ENCODE peak calls at places on chromosomes 7 and 10, in six cellular contexts. One of them, this sample, is unnamed.

GRCh38 chr10:90871279-90871760 is 454 bp upstream of the RPP30 start:
- DNase-seq in fibroblast of mammary gland: peak
- DNase-seq in kidney epithelial cell: peak
- DNase-seq in endothelial cell: peak
- DNase-seq in choroid plexus epithelial cell: peak
- DNase-seq in foreskin fibroblast: peak
- DNase-seq in this sample: no peak

GRCh38 chr10:24333736-24334135 is 124.8 kb downstream of the KIAA1217 start:
- DNase-seq in foreskin fibroblast: no peak
- DNase-seq in kidney epithelial cell: no peak
- DNase-seq in fibroblast of mammary gland: no peak
- DNase-seq in endothelial cell: no peak
- DNase-seq in choroid plexus epithelial cell: peak
- DNase-seq in this sample: peak

GRCh38 chr10:74871595-74872382 is 45.4 kb downstream of the KAT6B start:
- DNase-seq in kidney epithelial cell: no peak
- DNase-seq in choroid plexus epithelial cell: no peak
- DNase-seq in fibroblast of mammary gland: no peak
- DNase-seq in endothelial cell: no peak
- DNase-seq in foreskin fibroblast: no peak
- DNase-seq in this sample: no peak

GRCh38 chr7:48041665-48041995 is 6.3 kb downstream of the C7orf57 start:
- DNase-seq in endothelial cell: no peak
- DNase-seq in foreskin fibroblast: peak
- DNase-seq in choroid plexus epithelial cell: peak
- DNase-seq in kidney epithelial cell: no peak
- DNase-seq in fibroblast of mammary gland: peak
- DNase-seq in this sample: peak

GRCh38 chr7:29109815-29110385 is 36.4 kb downstream of the CPVL start:
- DNase-seq in kidney epithelial cell: peak
- DNase-seq in foreskin fibroblast: no peak
- DNase-seq in choroid plexus epithelial cell: no peak
- DNase-seq in endothelial cell: no peak
- DNase-seq in fibroblast of mammary gland: no peak
- DNase-seq in this sample: no peak

GRCh38 chr10:75335983-75336382 is 65.6 kb downstream of the ZNF503 start:
- DNase-seq in foreskin fibroblast: no peak
- DNase-seq in endothelial cell: no peak
- DNase-seq in choroid plexus epithelial cell: no peak
- DNase-seq in kidney epithelial cell: no peak
- DNase-seq in fibroblast of mammary gland: no peak
- DNase-seq in this sample: no peak

GRCh38 chr7:16838891-16839290 is 34.1 kb upstream of the AGR2 start:
- DNase-seq in foreskin fibroblast: no peak
- DNase-seq in fibroblast of mammary gland: no peak
- DNase-seq in choroid plexus epithelial cell: no peak
- DNase-seq in kidney epithelial cell: no peak
- DNase-seq in endothelial cell: no peak
- DNase-seq in this sample: no peak

GRCh38 chr10:97321807-97322195 is 2.7 kb downstream of the FRAT1 start:
- DNase-seq in fibroblast of mammary gland: no peak
- DNase-seq in foreskin fibroblast: no peak
- DNase-seq in kidney epithelial cell: no peak
- DNase-seq in endothelial cell: no peak
- DNase-seq in choroid plexus epithelial cell: no peak
- DNase-seq in this sample: no peak

GRCh38 chr7:99628471-99629465 is 12.0 kb downstream of the ZSCAN25 start:
- DNase-seq in kidney epithelial cell: no peak
- DNase-seq in endothelial cell: no peak
- DNase-seq in fibroblast of mammary gland: no peak
- DNase-seq in choroid plexus epithelial cell: no peak
- DNase-seq in foreskin fibroblast: no peak
- DNase-seq in this sample: no peak

GRCh38 chr7:66696774-66697191 is 43.8 kb upstream of the RABGEF1 start:
- DNase-seq in kidney epithelial cell: no peak
- DNase-seq in fibroblast of mammary gland: peak
- DNase-seq in foreskin fibroblast: peak
- DNase-seq in endothelial cell: no peak
- DNase-seq in choroid plexus epithelial cell: peak
- DNase-seq in this sample: no peak

GRCh38 chr7:127888825-127889224 is 142.4 kb downstream of the LRRC4 start:
- DNase-seq in endothelial cell: no peak
- DNase-seq in kidney epithelial cell: no peak
- DNase-seq in fibroblast of mammary gland: no peak
- DNase-seq in choroid plexus epithelial cell: no peak
- DNase-seq in foreskin fibroblast: no peak
- DNase-seq in this sample: no peak

GRCh38 chr7:64799-65430 is 127.5 kb upstream of the FAM20C start:
- DNase-seq in kidney epithelial cell: no peak
- DNase-seq in choroid plexus epithelial cell: no peak
- DNase-seq in endothelial cell: no peak
- DNase-seq in fibroblast of mammary gland: no peak
- DNase-seq in foreskin fibroblast: peak
- DNase-seq in this sample: no peak

GRCh38 chr7:14085901-14086300 is 96.4 kb upstream of the ETV1 start:
- DNase-seq in foreskin fibroblast: no peak
- DNase-seq in fibroblast of mammary gland: peak
- DNase-seq in kidney epithelial cell: no peak
- DNase-seq in choroid plexus epithelial cell: peak
- DNase-seq in endothelial cell: no peak
- DNase-seq in this sample: no peak

GRCh38 chr10:93095225-93095624 is 21.5 kb downstream of the CYP26A1 start:
- DNase-seq in endothelial cell: no peak
- DNase-seq in choroid plexus epithelial cell: no peak
- DNase-seq in kidney epithelial cell: no peak
- DNase-seq in foreskin fibroblast: no peak
- DNase-seq in fibroblast of mammary gland: no peak
- DNase-seq in this sample: no peak

GRCh38 chr10:132677096-132677904 is 108.6 kb downstream of the NKX6-2 start:
- DNase-seq in fibroblast of mammary gland: no peak
- DNase-seq in endothelial cell: no peak
- DNase-seq in choroid plexus epithelial cell: no peak
- DNase-seq in kidney epithelial cell: no peak
- DNase-seq in foreskin fibroblast: no peak
- DNase-seq in this sample: no peak

GRCh38 chr7:34296663-34297062 is 361.4 kb upstream of the NPSR1 start:
- DNase-seq in endothelial cell: no peak
- DNase-seq in kidney epithelial cell: no peak
- DNase-seq in foreskin fibroblast: peak
- DNase-seq in fibroblast of mammary gland: peak
- DNase-seq in choroid plexus epithelial cell: peak
- DNase-seq in this sample: peak

GRCh38 chr10:107490389-107490788 is 325.9 kb upstream of the SORCS1 start:
- DNase-seq in endothelial cell: no peak
- DNase-seq in kidney epithelial cell: no peak
- DNase-seq in foreskin fibroblast: no peak
- DNase-seq in choroid plexus epithelial cell: no peak
- DNase-seq in fibroblast of mammary gland: no peak
- DNase-seq in this sample: no peak
- TF ChIP-seq CTCF in endothelial cell: no peak
- TF ChIP-seq CTCF in kidney epithelial cell: no peak
- TF ChIP-seq CTCF in foreskin fibroblast: no peak
- TF ChIP-seq CTCF in choroid plexus epithelial cell: no peak
- TF ChIP-seq CTCF in fibroblast of mammary gland: no peak
- TF ChIP-seq CTCF in this sample: no peak

DNA sequence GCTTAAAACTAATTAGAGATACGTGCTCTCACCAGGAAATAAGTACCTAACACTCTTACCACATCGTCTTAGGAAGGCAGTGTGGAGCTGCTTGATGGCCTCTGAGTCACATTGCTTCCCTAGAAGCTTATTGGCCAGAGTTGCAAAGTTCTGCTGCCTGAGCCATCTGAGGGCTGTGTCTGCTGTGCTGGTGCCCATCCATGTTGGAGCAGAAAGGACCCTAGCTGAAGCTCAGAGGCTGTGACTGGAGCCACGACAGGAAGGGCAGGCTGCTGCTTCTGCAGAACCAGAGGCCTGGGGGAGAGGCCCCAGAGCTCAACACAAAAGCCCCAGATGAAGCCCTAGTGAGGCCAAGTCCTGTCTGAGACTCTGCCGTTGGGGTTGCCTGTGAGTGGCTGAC is 64.8 kb upstream of the IGFBP3 start:
- DNase-seq in foreskin fibroblast: peak
- DNase-seq in choroid plexus epithelial cell: peak
- DNase-seq in fibroblast of mammary gland: peak
- DNase-seq in endothelial cell: no peak
- DNase-seq in kidney epithelial cell: peak
- DNase-seq in this sample: no peak
- TF ChIP-seq CTCF in foreskin fibroblast: no peak
- TF ChIP-seq CTCF in choroid plexus epithelial cell: peak
- TF ChIP-seq CTCF in fibroblast of mammary gland: no peak
- TF ChIP-seq CTCF in endothelial cell: no peak
- TF ChIP-seq CTCF in kidney epithelial cell: no peak
- TF ChIP-seq CTCF in this sample: no peak

GRCh38 chr10:47406870-47407648 is 23.0 kb upstream of the ZNF488 start:
- DNase-seq in choroid plexus epithelial cell: peak
- DNase-seq in fibroblast of mammary gland: peak
- DNase-seq in endothelial cell: no peak
- DNase-seq in kidney epithelial cell: peak
- DNase-seq in foreskin fibroblast: peak
- DNase-seq in this sample: peak
- TF ChIP-seq CTCF in choroid plexus epithelial cell: no peak
- TF ChIP-seq CTCF in fibroblast of mammary gland: no peak
- TF ChIP-seq CTCF in endothelial cell: no peak
- TF ChIP-seq CTCF in kidney epithelial cell: no peak
- TF ChIP-seq CTCF in foreskin fibroblast: no peak
- TF ChIP-seq CTCF in this sample: no peak

DNA sequence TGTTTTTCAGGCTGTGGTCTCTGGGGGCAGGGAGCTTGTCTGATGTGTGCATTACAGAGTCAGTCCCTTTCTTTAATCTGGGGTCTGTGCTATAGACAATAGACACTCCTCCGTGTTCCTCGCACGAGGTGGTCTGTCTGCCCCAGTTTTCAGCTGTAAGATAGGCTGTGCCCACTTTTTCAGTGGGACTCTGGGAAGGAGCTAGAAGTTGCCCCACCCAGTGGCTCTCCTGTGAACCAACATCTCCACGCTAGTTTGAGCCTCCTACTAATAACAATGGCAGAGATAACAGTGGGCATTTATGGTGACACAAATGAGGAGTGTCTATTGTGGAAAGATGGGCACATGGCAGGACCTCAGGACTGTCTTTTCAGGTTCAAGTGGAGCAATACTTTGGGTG is 44.0 kb downstream of the ADRB1 start:
- DNase-seq in fibroblast of mammary gland: no peak
- DNase-seq in foreskin fibroblast: no peak
- DNase-seq in endothelial cell: no peak
- DNase-seq in kidney epithelial cell: no peak
- DNase-seq in choroid plexus epithelial cell: no peak
- DNase-seq in this sample: no peak
- TF ChIP-seq CTCF in fibroblast of mammary gland: no peak
- TF ChIP-seq CTCF in foreskin fibroblast: no peak
- TF ChIP-seq CTCF in endothelial cell: no peak
- TF ChIP-seq CTCF in kidney epithelial cell: no peak
- TF ChIP-seq CTCF in choroid plexus epithelial cell: peak
- TF ChIP-seq CTCF in this sample: peak

GRCh38 chr10:130109796-130110235 is 814 bp downstream of the C10orf143 start:
- DNase-seq in kidney epithelial cell: peak
- DNase-seq in endothelial cell: peak
- DNase-seq in foreskin fibroblast: peak
- DNase-seq in fibroblast of mammary gland: peak
- DNase-seq in choroid plexus epithelial cell: peak
- DNase-seq in this sample: peak
- TF ChIP-seq CTCF in kidney epithelial cell: peak
- TF ChIP-seq CTCF in endothelial cell: peak
- TF ChIP-seq CTCF in foreskin fibroblast: peak
- TF ChIP-seq CTCF in fibroblast of mammary gland: peak
- TF ChIP-seq CTCF in choroid plexus epithelial cell: peak
- TF ChIP-seq CTCF in this sample: peak

GRCh38 chr7:95723583-95724180 is 48.7 kb upstream of the DYNC1I1 start:
- DNase-seq in kidney epithelial cell: peak
- DNase-seq in fibroblast of mammary gland: peak
- DNase-seq in foreskin fibroblast: peak
- DNase-seq in choroid plexus epithelial cell: peak
- DNase-seq in endothelial cell: peak
- DNase-seq in this sample: peak

GRCh38 chr7:95730493-95731280 is 41.7 kb upstream of the DYNC1I1 start:
- DNase-seq in endothelial cell: no peak
- DNase-seq in kidney epithelial cell: no peak
- DNase-seq in fibroblast of mammary gland: no peak
- DNase-seq in foreskin fibroblast: no peak
- DNase-seq in choroid plexus epithelial cell: no peak
- DNase-seq in this sample: no peak

GRCh38 chr7:95725170-95725569 is 47.2 kb upstream of the DYNC1I1 start:
- DNase-seq in kidney epithelial cell: no peak
- DNase-seq in endothelial cell: no peak
- DNase-seq in foreskin fibroblast: no peak
- DNase-seq in fibroblast of mammary gland: no peak
- DNase-seq in choroid plexus epithelial cell: peak
- DNase-seq in this sample: no peak
- TF ChIP-seq CTCF in kidney epithelial cell: no peak
- TF ChIP-seq CTCF in endothelial cell: no peak
- TF ChIP-seq CTCF in foreskin fibroblast: no peak
- TF ChIP-seq CTCF in fibroblast of mammary gland: no peak
- TF ChIP-seq CTCF in choroid plexus epithelial cell: peak
- TF ChIP-seq CTCF in this sample: no peak

DNA sequence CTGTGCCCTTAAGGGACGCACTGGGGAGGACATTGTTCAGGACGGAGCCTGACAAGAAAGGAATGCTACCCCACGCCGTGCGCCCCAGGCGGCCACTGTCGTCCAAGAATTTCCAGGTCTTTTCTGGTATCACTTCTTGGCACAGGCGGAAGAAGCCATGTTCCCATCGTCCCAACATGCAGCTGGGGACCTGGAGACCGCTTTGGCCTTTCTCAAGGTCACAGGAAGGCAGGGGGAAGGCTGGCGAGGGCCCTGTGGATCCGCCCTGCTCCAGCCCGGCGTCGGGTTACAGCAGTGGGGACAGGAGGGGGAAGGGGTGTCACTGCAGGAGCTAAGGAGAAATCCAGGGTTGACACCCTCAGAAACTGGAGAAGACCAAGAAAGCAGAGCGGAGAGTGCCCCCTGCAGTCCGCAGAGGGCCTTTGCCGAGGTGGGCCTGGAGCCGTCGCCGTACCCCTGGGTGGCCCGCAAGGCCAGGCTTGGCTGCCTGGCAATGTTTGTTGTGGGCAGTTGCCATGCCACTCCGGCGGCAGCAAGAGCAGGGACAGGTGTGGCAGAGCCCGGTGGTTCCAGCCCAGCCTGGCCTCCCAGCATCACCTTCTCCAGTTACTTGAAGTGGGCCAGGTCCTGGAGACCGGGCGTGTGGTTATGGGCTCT is 104.1 kb downstream of the LHPP start:
- DNase-seq in fibroblast of mammary gland: peak
- DNase-seq in endothelial cell: peak
- DNase-seq in choroid plexus epithelial cell: peak
- DNase-seq in foreskin fibroblast: no peak
- DNase-seq in kidney epithelial cell: peak
- DNase-seq in this sample: no peak
- TF ChIP-seq CTCF in fibroblast of mammary gland: peak
- TF ChIP-seq CTCF in endothelial cell: peak
- TF ChIP-seq CTCF in choroid plexus epithelial cell: peak
- TF ChIP-seq CTCF in foreskin fibroblast: peak
- TF ChIP-seq CTCF in kidney epithelial cell: peak
- TF ChIP-seq CTCF in this sample: no peak

GRCh38 chr7:10708447-10708846 is 265.2 kb upstream of the PHF14 start:
- DNase-seq in choroid plexus epithelial cell: no peak
- DNase-seq in foreskin fibroblast: no peak
- DNase-seq in fibroblast of mammary gland: no peak
- DNase-seq in endothelial cell: peak
- DNase-seq in kidney epithelial cell: no peak
- DNase-seq in this sample: no peak
- TF ChIP-seq CTCF in choroid plexus epithelial cell: no peak
- TF ChIP-seq CTCF in foreskin fibroblast: no peak
- TF ChIP-seq CTCF in fibroblast of mammary gland: no peak
- TF ChIP-seq CTCF in endothelial cell: no peak
- TF ChIP-seq CTCF in kidney epithelial cell: peak
- TF ChIP-seq CTCF in this sample: no peak

GRCh38 chr10:12975266-12975665 is 26.2 kb downstream of the CCDC3 start:
- DNase-seq in endothelial cell: peak
- DNase-seq in foreskin fibroblast: no peak
- DNase-seq in kidney epithelial cell: no peak
- DNase-seq in fibroblast of mammary gland: no peak
- DNase-seq in choroid plexus epithelial cell: peak
- DNase-seq in this sample: no peak
- TF ChIP-seq CTCF in endothelial cell: peak
- TF ChIP-seq CTCF in foreskin fibroblast: no peak
- TF ChIP-seq CTCF in kidney epithelial cell: peak
- TF ChIP-seq CTCF in fibroblast of mammary gland: no peak
- TF ChIP-seq CTCF in choroid plexus epithelial cell: peak
- TF ChIP-seq CTCF in this sample: no peak

This sample was measured in BJ.